ENCODE peak calls at places on chromosomes 6 and 20, in five cellular contexts. W, F, G, D and R are unnamed samples.

GRCh38 chr20:37737806-37738442 is 44.1 kb downstream of the CTNNBL1 start:
- DNase-seq in W (no peak), F (no peak), G (no peak), D (no peak), R (no peak)

GRCh38 chr6:122775975-122776374 is 3.5 kb upstream of the FABP7 start:
- DNase-seq in W (no peak), F (no peak), G (no peak), D (no peak), R (no peak)

GRCh38 chr6:797479-798077 is 104.6 kb upstream of the EXOC2 start:
- DNase-seq in W (no peak), F (peak), G (peak), D (peak), R (peak)

GRCh38 chr6:130771741-130772140 is 55.5 kb upstream of the SMLR1 start:
- DNase-seq in W (no peak), F (no peak), G (no peak), D (no peak), R (no peak)

GRCh38 chr6:13268914-13269532 is 59.3 kb downstream of the TBC1D7 start:
- DNase-seq in W (no peak), F (peak), G (peak), D (peak), R (peak)

GRCh38 chr6:129276986-129277385 is 394.0 kb downstream of the LAMA2 start:
- DNase-seq in W (no peak), F (no peak), G (no peak), D (no peak), R (no peak)

GRCh38 chr20:63240004-63240403 is 4.3 kb downstream of the BIRC7 start:
- DNase-seq in W (no peak), F (no peak), G (no peak), D (no peak), R (no peak)

GRCh38 chr6:28506807-28507475 is 8.7 kb downstream of the GPX6 start:
- DNase-seq in W (no peak), F (no peak), G (no peak), D (peak), R (no peak)

GRCh38 chr6:6932968-6933367 is 174.8 kb upstream of the RREB1 start:
- DNase-seq in W (no peak), F (no peak), G (no peak), D (no peak), R (no peak)

GRCh38 chr20:57195023-57195758 is 71.2 kb downstream of the BMP7 start:
- DNase-seq in W (no peak), F (no peak), G (no peak), D (no peak), R (no peak)

GRCh38 chr20:36065427-36065998 is 89.0 kb upstream of the EPB41L1 start:
- DNase-seq in W (peak), F (no peak), G (no peak), D (no peak), R (no peak)

GRCh38 chr6:42450314-42451145 is 1.2 kb downstream of the TRERF1 start:
- DNase-seq in W (no peak), F (peak), G (peak), D (peak), R (peak)

GRCh38 chr20:57076202-57076651 is 190.2 kb downstream of the BMP7 start:
- DNase-seq in W (no peak), F (peak), G (peak), D (no peak), R (peak)

GRCh38 chr6:88840806-88841539 is 122.4 kb downstream of the RNGTT start:
- DNase-seq in W (no peak), F (no peak), G (peak), D (no peak), R (no peak)

GRCh38 chr6:69424581-69424980 is 372.2 kb downstream of the LMBRD1 start:
- DNase-seq in W (no peak), F (no peak), G (no peak), D (no peak), R (no peak)

GRCh38 chr6:8103726-8104125 is 1.4 kb upstream of the EEF1E1 start:
- DNase-seq in W (no peak), F (no peak), G (no peak), D (no peak), R (no peak)

GRCh38 chr20:47320990-47321805 is 35.3 kb downstream of the ZMYND8 start:
- DNase-seq in W (no peak), F (peak), G (peak), D (no peak), R (no peak)

GRCh38 chr20:47620808-47621805 is 119.4 kb downstream of the NCOA3 start:
- DNase-seq in W (no peak), F (peak), G (peak), D (no peak), R (no peak)

DNA sequence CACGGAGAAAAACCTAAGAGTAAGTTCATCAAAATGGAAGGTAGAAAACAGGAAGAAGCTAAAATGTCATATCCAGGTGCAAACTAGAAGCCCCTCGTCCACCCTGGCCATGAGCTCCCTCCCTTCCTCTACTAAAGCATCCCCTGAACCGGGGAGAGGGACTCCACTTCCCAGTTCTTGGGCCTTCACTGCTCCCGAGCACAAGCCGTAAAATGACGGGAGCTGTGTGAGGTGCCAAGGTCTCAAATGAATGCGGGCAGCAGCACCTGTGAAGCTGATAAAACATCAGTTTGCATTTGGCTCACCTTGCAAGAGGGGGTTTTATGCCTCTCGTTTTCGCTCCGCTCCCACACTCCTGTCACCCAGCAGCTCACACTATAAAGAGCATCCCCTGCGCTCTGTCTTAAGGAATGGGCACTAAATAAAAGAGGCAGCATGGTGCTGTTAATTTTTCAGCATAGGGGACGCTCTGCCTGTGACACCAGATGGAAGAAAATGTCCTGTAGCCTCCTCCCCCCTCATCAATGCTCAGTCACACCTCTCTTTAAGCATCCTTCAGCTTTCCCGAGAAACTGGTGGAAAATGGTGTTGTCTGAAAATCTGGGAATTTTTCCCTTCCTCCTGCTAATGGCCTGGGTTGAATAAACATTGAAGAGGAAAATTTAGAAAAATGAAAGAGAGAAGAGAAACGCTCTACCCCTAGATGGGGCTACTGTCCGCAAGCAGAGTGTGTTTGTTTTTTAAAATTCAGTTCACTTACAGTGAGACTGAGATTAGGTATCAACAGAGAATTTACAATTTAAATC is 563.0 kb upstream of the AGPAT4 start:
- DNase-seq in W (no peak), F (peak), G (peak), D (no peak), R (no peak)
- TF ChIP-seq CTCF in W (peak), F (peak), G (peak), D (peak), R (peak)

GRCh38 chr6:29653452-29654038 is 3.3 kb upstream of the MOG start:
- DNase-seq in W (no peak), F (peak), G (peak), D (peak), R (no peak)

GRCh38 chr6:29649701-29650673 is 6.9 kb upstream of the MOG start:
- DNase-seq in W (peak), F (peak), G (peak), D (peak), R (peak)

GRCh38 chr6:29651413-29652197 is 5.3 kb upstream of the MOG start:
- DNase-seq in W (no peak), F (peak), G (peak), D (no peak), R (no peak)

GRCh38 chr6:29652198-29652584 is 4.7 kb upstream of the MOG start:
- DNase-seq in W (no peak), F (no peak), G (no peak), D (peak), R (no peak)

DNA sequence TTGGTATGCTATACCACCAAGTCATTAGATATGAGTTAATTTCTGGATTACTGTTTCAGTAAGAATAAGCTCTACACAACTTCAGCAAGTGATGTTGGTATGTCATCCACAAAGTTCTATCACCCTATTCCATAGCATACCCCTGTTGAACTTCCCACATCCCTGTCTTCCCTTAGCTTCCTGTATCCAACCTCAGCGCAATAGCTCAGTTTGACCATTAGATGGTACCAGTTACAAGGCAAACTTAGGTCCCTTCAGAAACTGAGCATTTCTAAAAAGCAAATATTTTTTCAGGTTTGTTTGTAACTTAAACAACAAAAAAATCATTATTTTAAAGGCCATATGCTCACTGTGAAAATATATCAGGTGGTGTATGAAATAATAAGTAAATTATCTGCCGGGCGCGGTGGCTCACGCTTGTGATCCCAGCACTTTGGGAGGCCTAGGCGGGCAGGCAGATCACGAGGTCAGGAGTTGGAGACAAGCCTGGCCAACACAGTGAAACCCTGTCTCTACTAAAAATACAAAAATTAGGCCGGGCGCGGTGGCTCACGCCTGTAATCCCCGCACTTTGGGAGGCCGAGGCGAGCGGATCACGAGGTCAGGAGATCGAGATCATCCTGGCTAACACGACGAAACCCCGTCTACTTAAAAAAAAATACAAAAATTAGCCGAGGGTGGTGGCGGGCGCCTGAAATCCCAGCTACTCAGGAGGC is 8.8 kb upstream of the MOG start:
- DNase-seq in W (no peak), F (peak), G (peak), D (no peak), R (peak)
- TF ChIP-seq CTCF in W (peak), F (peak), G (peak), D (peak), R (peak)

GRCh38 chr20:51610761-51611624 is 68.5 kb upstream of the NFATC2 start:
- DNase-seq in W (no peak), F (no peak), G (no peak), D (no peak), R (no peak)

GRCh38 chr20:51611625-51611890 is 69.0 kb upstream of the NFATC2 start:
- DNase-seq in W (no peak), F (no peak), G (no peak), D (no peak), R (no peak)

GRCh38 chr20:51612896-51613295 is 70.4 kb upstream of the NFATC2 start:
- DNase-seq in W (no peak), F (no peak), G (no peak), D (no peak), R (no peak)

GRCh38 chr20:51613576-51613975 is 71.1 kb upstream of the NFATC2 start:
- DNase-seq in W (no peak), F (no peak), G (no peak), D (no peak), R (no peak)

DNA sequence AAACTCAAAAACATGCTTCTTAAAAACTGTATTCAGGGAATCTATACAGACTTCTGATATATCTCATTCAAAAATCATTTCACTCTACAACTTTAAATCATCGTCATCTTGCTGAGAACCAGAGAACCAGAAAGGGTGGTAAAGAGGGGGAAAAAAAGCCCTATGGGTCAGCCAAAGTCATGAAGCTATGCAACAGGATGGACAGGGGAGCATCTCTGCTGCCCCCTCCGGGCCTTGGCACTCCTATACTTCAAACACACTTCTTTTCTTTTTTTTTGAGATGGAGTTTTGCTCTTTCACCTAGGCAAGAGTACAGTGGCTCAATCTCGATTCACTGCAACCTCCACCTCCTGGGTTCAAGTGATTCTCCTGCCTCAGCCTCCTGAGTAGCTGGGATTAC is 73.5 kb upstream of the NFATC2 start:
- DNase-seq in W (no peak), F (peak), G (no peak), D (no peak), R (no peak)
- TF ChIP-seq CTCF in W (peak), F (peak), G (no peak), D (peak), R (no peak)

DNA sequence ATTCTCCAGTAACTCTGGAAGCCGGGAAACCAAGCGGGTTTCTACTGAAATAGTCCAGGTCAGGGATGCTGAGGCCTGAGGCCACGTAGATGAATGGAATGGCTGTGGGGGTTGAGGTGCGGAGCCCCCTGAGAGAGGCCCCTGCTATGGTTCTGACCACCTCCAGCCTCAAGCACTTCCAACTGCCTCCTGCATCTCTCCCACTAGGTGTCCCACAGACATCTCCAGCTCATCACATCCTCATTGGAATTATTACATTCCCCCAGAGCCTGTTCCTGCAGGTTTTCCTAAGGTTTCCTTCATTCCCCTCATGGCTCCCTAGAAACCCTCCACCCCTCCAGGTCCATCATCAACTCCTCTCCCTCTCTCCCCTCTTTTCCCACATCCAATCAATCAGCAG is 48.7 kb downstream of the UNC5CL start:
- DNase-seq in W (no peak), F (no peak), G (no peak), D (no peak), R (no peak)
- TF ChIP-seq CTCF in W (no peak), F (peak), G (no peak), D (peak), R (peak)

GRCh38 chr6:56540950-56541600 is 101.6 kb downstream of the DST start:
- DNase-seq in W (no peak), F (peak), G (peak), D (no peak), R (no peak)

GRCh38 chr6:56539503-56540105 is 103.1 kb downstream of the DST start:
- DNase-seq in W (no peak), F (peak), G (no peak), D (no peak), R (no peak)

GRCh38 chr6:56540232-56540631 is 102.5 kb downstream of the DST start:
- DNase-seq in W (no peak), F (no peak), G (no peak), D (no peak), R (no peak)

GRCh38 chr6:56541736-56542366 is 100.8 kb downstream of the DST start:
- DNase-seq in W (no peak), F (no peak), G (no peak), D (no peak), R (no peak)

DNA sequence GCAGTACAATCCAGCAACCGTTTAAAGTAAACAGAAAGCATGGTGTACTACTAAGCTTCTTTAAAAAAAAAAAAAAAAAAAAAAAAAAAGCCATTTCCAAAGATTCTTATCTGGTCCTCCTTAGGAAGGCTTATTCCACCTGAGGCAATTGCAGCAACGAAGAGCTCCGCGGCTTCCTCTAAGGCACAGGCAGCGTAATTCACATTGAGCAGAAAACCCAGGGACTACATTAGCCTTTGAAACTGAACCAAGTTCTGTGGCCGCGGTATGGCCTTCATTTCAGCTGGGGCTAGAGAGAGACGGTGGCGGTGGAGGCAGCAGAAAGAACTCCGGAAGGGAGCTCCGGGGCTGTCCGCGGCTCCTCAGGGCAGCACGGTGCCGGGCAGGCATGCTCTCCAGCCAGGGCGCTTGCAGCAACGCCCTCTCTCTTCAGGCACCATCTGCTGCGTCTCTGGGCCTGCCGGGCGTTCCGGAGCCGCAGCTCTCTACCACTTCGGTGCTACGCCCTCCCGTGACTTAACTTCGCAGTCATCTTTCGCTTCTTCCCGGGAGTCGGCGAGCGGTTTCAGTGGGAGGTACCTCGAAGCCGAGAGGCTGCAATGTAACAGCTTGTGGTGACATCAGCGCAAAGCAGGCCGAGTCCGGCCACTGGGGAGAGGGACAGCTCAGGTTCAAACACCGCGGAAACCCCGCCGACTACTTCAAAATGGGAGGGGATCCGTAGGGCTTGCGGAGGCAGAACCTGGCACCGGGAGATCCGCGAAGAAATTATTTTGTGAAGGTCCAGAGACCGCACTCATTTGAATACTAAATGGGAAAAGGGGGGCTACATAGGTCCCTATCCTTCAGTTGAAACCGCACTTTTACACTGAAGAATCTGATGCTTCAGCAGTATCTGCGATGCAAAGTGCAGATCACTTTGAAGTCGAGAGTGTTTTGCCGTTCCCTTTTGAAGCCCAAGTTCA is 100.0 kb downstream of the DST start:
- DNase-seq in W (peak), F (peak), G (peak), D (peak), R (peak)
- TF ChIP-seq CTCF in W (peak), F (peak), G (no peak), D (peak), R (peak)

GRCh38 chr20:25083773-25084615 is 2.1 kb upstream of the VSX1 start:
- DNase-seq in W (peak), F (no peak), G (peak), D (peak), R (no peak)

GRCh38 chr20:25081065-25081729 is 744 bp downstream of the VSX1 start:
- DNase-seq in W (peak), F (no peak), G (peak), D (peak), R (no peak)

GRCh38 chr20:25083141-25083772 is 1.3 kb upstream of the VSX1 start:
- DNase-seq in W (peak), F (no peak), G (no peak), D (no peak), R (no peak)

GRCh38 chr20:25081730-25082497 is at the start of gene VSX1:
- DNase-seq in W (peak), F (no peak), G (no peak), D (peak), R (no peak)

GRCh38 chr20:25082498-25082873 is 545 bp upstream of the VSX1 start:
- DNase-seq in W (peak), F (no peak), G (no peak), D (no peak), R (no peak)
- TF ChIP-seq CTCF in W (peak), F (no peak), G (no peak), D (peak), R (peak)

GRCh38 chr20:2397595-2398145 is 17.0 kb downstream of the TGM6 start:
- DNase-seq in W (no peak), F (no peak), G (no peak), D (peak), R (no peak)
- TF ChIP-seq CTCF in W (peak), F (peak), G (no peak), D (peak), R (no peak)

GRCh38 chr20:3671986-3672863 is 9.0 kb upstream of the GFRA4 start:
- DNase-seq in W (peak), F (no peak), G (no peak), D (peak), R (no peak)
- TF ChIP-seq CTCF in W (peak), F (no peak), G (no peak), D (peak), R (peak)

GRCh38 chr6:149541139-149541538 is 4.7 kb downstream of the PPIL4 start:
- DNase-seq in W (no peak), F (no peak), G (no peak), D (no peak), R (no peak)

GRCh38 chr6:149544646-149545257 is 1.1 kb downstream of the PPIL4 start:
- DNase-seq in W (no peak), F (no peak), G (no peak), D (no peak), R (no peak)

GRCh38 chr6:149545258-149545753 is 537 bp downstream of the PPIL4 start:
- DNase-seq in W (peak), F (peak), G (peak), D (peak), R (peak)

GRCh38 chr6:149545754-149546471 is at the start of gene PPIL4:
- DNase-seq in W (peak), F (peak), G (peak), D (peak), R (peak)
- TF ChIP-seq CTCF in W (peak), F (peak), G (peak), D (peak), R (peak)

GRCh38 chr6:116779569-116780164 is 14.1 kb upstream of the FAM162B start:
- DNase-seq in W (no peak), F (peak), G (peak), D (no peak), R (peak)
- TF ChIP-seq CTCF in W (peak), F (peak), G (peak), D (peak), R (peak)